ENCODE peak calls at places on chromosomes 2 and 18, in eight cellular contexts. F is OCI-LY7; Q is neural crest cell; C is stimulated activated CD8-positive, alpha-beta memory T cell treated with anti-CD3 and anti-CD28 coated beads, Interleukin-15, amount 100 ng/mL, for 24 hours; Z is caudate nucleus; N is type B pancreatic cell; G is RPMI8226; M is keratinocyte. O is an unnamed sample.

GRCh38 chr2:121506621-121507020 is 24.1 kb upstream of the RNU4ATAC start:
- DNase-seq in F (no peak), C (no peak), N (no peak), Q (no peak), Z (no peak), M (no peak), G (no peak), O (no peak)

GRCh38 chr2:84971799-84972790 is 1.1 kb downstream of the KCMF1 start:
- DNase-seq in C (peak), M (no peak), G (peak), Q (peak), Z (peak), F (peak), N (peak), O (peak)

GRCh38 chr18:59448546-59448945 is 89.5 kb upstream of the LMAN1 start:
- DNase-seq in N (no peak), C (no peak), Q (no peak), Z (no peak), F (no peak), M (no peak), G (no peak), O (no peak)

GRCh38 chr2:240506406-240507059 is 51.3 kb downstream of the ANKMY1 start:
- DNase-seq in F (no peak), M (no peak), Q (no peak), G (no peak), N (peak), Z (no peak), C (no peak), O (no peak)

GRCh38 chr2:117065912-117066311 is 748.6 kb upstream of the DDX18 start:
- DNase-seq in Z (no peak), C (no peak), M (no peak), F (no peak), N (no peak), Q (no peak), G (no peak), O (no peak)

GRCh38 chr2:68912732-68913131 is 40.0 kb downstream of the GKN2 start:
- DNase-seq in N (no peak), Z (no peak), Q (no peak), C (no peak), G (no peak), F (no peak), M (no peak), O (no peak)

GRCh38 chr18:67583621-67584020 is 67.1 kb upstream of the DSEL start:
- DNase-seq in G (no peak), N (no peak), C (no peak), M (no peak), F (no peak), Q (no peak), Z (no peak), O (no peak)

GRCh38 chr18:36872329-36872728 is 43.4 kb downstream of the KIAA1328 start:
- DNase-seq in M (no peak), Z (no peak), F (no peak), C (no peak), N (no peak), Q (no peak), G (no peak), O (no peak)

GRCh38 chr18:22541232-22541631 is 123.5 kb upstream of the CTAGE1 start:
- DNase-seq in F (no peak), G (no peak), C (no peak), Q (no peak), M (no peak), N (no peak), Z (no peak), O (no peak)

GRCh38 chr2:121884515-121884915 is 129.1 kb downstream of the TSN start:
- DNase-seq in M (no peak), Q (peak), C (no peak), G (no peak), N (peak), Z (no peak), F (no peak), O (no peak)

GRCh38 chr18:31626409-31626808 is 34.7 kb downstream of the TTR start:
- DNase-seq in M (no peak), Q (no peak), Z (no peak), G (peak), N (no peak), F (no peak), C (no peak), O (no peak)

GRCh38 chr2:112163541-112163981 is 25.4 kb downstream of the FBLN7 start:
- DNase-seq in N (no peak), M (no peak), Z (no peak), C (no peak), G (no peak), Q (no peak), F (no peak), O (no peak)

GRCh38 chr18:49048361-49048760 is 97.6 kb upstream of the SMAD7 start:
- DNase-seq in G (no peak), C (no peak), F (no peak), Z (no peak), N (no peak), M (no peak), Q (no peak), O (no peak)

GRCh38 chr2:24816404-24816803 is 23.2 kb downstream of the CENPO start:
- DNase-seq in M (no peak), F (no peak), G (no peak), N (peak), C (no peak), Q (no peak), Z (no peak), O (no peak)

GRCh38 chr2:160209457-160209856 is 9.4 kb upstream of the ITGB6 start:
- DNase-seq in F (no peak), Q (no peak), C (no peak), N (no peak), G (no peak), M (no peak), Z (no peak), O (no peak)